ENCODE peak calls at places on chromosomes 1 and 21, in five cellular contexts. One of them, this sample, is unnamed.
A peak's percentile ranks its signal among the peaks of the same experiment; 100 is the strongest.

GRCh38 chr1:29180497-29181412 is 945 bp downstream of the SRSF4 start:
- DNase-seq in cardiac muscle cell: no peak
- DNase-seq in GM12865: peak; percentile 47
- DNase-seq in body of pancreas: no peak
- DNase-seq in Peyer's patch: peak; percentile 18
- DNase-seq in this sample: no peak

GRCh38 chr21:14533555-14534400 is 12.3 kb downstream of the SAMSN1 start:
- DNase-seq in cardiac muscle cell: no peak
- DNase-seq in GM12865: peak; percentile 58
- DNase-seq in body of pancreas: no peak
- DNase-seq in Peyer's patch: no peak
- DNase-seq in this sample: no peak

GRCh38 chr1:63773815-63774616 is at the start of gene ROR1:
- DNase-seq in cardiac muscle cell: peak; percentile 94
- DNase-seq in GM12865: peak; percentile 34
- DNase-seq in body of pancreas: peak; percentile 92
- DNase-seq in Peyer's patch: peak; percentile 72
- DNase-seq in this sample: peak; percentile 97

GRCh38 chr1:93979718-93980319 is 70.6 kb upstream of the GCLM start:
- DNase-seq in cardiac muscle cell: no peak
- DNase-seq in GM12865: no peak
- DNase-seq in body of pancreas: peak; percentile 31
- DNase-seq in Peyer's patch: no peak
- DNase-seq in this sample: peak; percentile 64

GRCh38 chr1:63214553-63214952 is 107.8 kb upstream of the FOXD3 start:
- DNase-seq in cardiac muscle cell: no peak
- DNase-seq in GM12865: no peak
- DNase-seq in body of pancreas: no peak
- DNase-seq in Peyer's patch: no peak
- DNase-seq in this sample: no peak

GRCh38 chr1:9356829-9357466 is 64.3 kb downstream of the SPSB1 start:
- DNase-seq in cardiac muscle cell: no peak
- DNase-seq in GM12865: no peak
- DNase-seq in body of pancreas: no peak
- DNase-seq in Peyer's patch: no peak
- DNase-seq in this sample: no peak

GRCh38 chr21:24046816-24047443 is 1560.4 kb downstream of the MRPL39 start:
- DNase-seq in cardiac muscle cell: no peak
- DNase-seq in GM12865: no peak
- DNase-seq in body of pancreas: no peak
- DNase-seq in Peyer's patch: no peak
- DNase-seq in this sample: no peak

GRCh38 chr1:205354259-205354904 is 2.3 kb downstream of the KLHDC8A start:
- DNase-seq in cardiac muscle cell: peak; percentile 74
- DNase-seq in GM12865: peak; percentile 75
- DNase-seq in body of pancreas: peak; percentile 71
- DNase-seq in Peyer's patch: peak; percentile 70
- DNase-seq in this sample: peak; percentile 86

GRCh38 chr1:14894811-14895524 is 258.6 kb upstream of the TMEM51 start:
- DNase-seq in cardiac muscle cell: no peak
- DNase-seq in GM12865: no peak
- DNase-seq in body of pancreas: peak; percentile 38
- DNase-seq in Peyer's patch: no peak
- DNase-seq in this sample: peak; percentile 65

GRCh38 chr1:41799723-41800122 is 119.0 kb downstream of the HIVEP3 start:
- DNase-seq in cardiac muscle cell: no peak
- DNase-seq in GM12865: peak; percentile 67
- DNase-seq in body of pancreas: no peak
- DNase-seq in Peyer's patch: no peak
- DNase-seq in this sample: no peak

GRCh38 chr1:234730110-234730509 is 120.1 kb upstream of the IRF2BP2 start:
- DNase-seq in cardiac muscle cell: no peak
- DNase-seq in GM12865: peak; percentile 27
- DNase-seq in body of pancreas: no peak
- DNase-seq in Peyer's patch: no peak
- DNase-seq in this sample: peak; percentile 29

GRCh38 chr1:212218911-212219310 is 66.3 kb upstream of the PPP2R5A start:
- DNase-seq in cardiac muscle cell: no peak
- DNase-seq in GM12865: peak; percentile 87
- DNase-seq in body of pancreas: no peak
- DNase-seq in Peyer's patch: no peak
- DNase-seq in this sample: no peak

GRCh38 chr1:89613928-89614327 is 19.0 kb upstream of the LRRC8C start:
- DNase-seq in cardiac muscle cell: no peak
- DNase-seq in GM12865: no peak
- DNase-seq in body of pancreas: no peak
- DNase-seq in Peyer's patch: no peak
- DNase-seq in this sample: no peak

GRCh38 chr1:23779826-23780371 is 1.7 kb downstream of the PITHD1 start:
- DNase-seq in cardiac muscle cell: no peak
- DNase-seq in GM12865: no peak
- DNase-seq in body of pancreas: no peak
- DNase-seq in Peyer's patch: no peak
- DNase-seq in this sample: no peak

GRCh38 chr1:8348777-8349472 is 31.0 kb downstream of the SLC45A1 start:
- DNase-seq in cardiac muscle cell: peak; percentile 78
- DNase-seq in GM12865: peak; percentile 72
- DNase-seq in body of pancreas: peak; percentile 75
- DNase-seq in Peyer's patch: peak; percentile 57
- DNase-seq in this sample: peak; percentile 92

GRCh38 chr1:240947438-240948224 is 335.7 kb upstream of the GREM2 start:
- DNase-seq in cardiac muscle cell: no peak
- DNase-seq in GM12865: no peak
- DNase-seq in body of pancreas: no peak
- DNase-seq in Peyer's patch: no peak
- DNase-seq in this sample: no peak

GRCh38 chr21:29190920-29191319 is 60.5 kb downstream of the MAP3K7CL start:
- DNase-seq in cardiac muscle cell: no peak
- DNase-seq in GM12865: no peak
- DNase-seq in body of pancreas: no peak
- DNase-seq in Peyer's patch: no peak
- DNase-seq in this sample: no peak

GRCh38 chr1:153626477-153626928 is 802 bp downstream of the S100A13 start:
- DNase-seq in cardiac muscle cell: no peak
- DNase-seq in GM12865: no peak
- DNase-seq in body of pancreas: no peak
- DNase-seq in Peyer's patch: no peak
- DNase-seq in this sample: no peak

GRCh38 chr21:44849616-44850130 is 23.8 kb downstream of the PTTG1IP start:
- DNase-seq in cardiac muscle cell: no peak
- DNase-seq in GM12865: no peak
- DNase-seq in body of pancreas: no peak
- DNase-seq in Peyer's patch: no peak
- DNase-seq in this sample: no peak

GRCh38 chr1:231171623-231172197 is 9.9 kb downstream of the TRIM67 start:
- DNase-seq in cardiac muscle cell: no peak
- DNase-seq in GM12865: no peak
- DNase-seq in body of pancreas: no peak
- DNase-seq in Peyer's patch: no peak
- DNase-seq in this sample: no peak

GRCh38 chr1:172185206-172185605 is 235.3 kb upstream of the C1orf105 start:
- DNase-seq in cardiac muscle cell: no peak
- DNase-seq in GM12865: peak; percentile 77
- DNase-seq in body of pancreas: no peak
- DNase-seq in Peyer's patch: no peak
- DNase-seq in this sample: no peak

GRCh38 chr1:228887101-228887500 is 151.8 kb downstream of the RHOU start:
- DNase-seq in cardiac muscle cell: no peak
- DNase-seq in GM12865: no peak
- DNase-seq in body of pancreas: no peak
- DNase-seq in Peyer's patch: no peak
- DNase-seq in this sample: no peak

GRCh38 chr1:15526021-15526489 is 593 bp upstream of the DNAJC16 start:
- DNase-seq in cardiac muscle cell: peak; percentile 12
- DNase-seq in GM12865: no peak
- DNase-seq in body of pancreas: peak; percentile 39
- DNase-seq in Peyer's patch: peak; percentile 25
- DNase-seq in this sample: no peak

GRCh38 chr1:44501022-44501910 is 96.2 kb downstream of the RNF220 start:
- DNase-seq in cardiac muscle cell: peak; percentile 46
- DNase-seq in GM12865: no peak
- DNase-seq in body of pancreas: no peak
- DNase-seq in Peyer's patch: no peak
- DNase-seq in this sample: peak; percentile 80

GRCh38 chr1:151340870-151341754 is 5.9 kb downstream of the RFX5 start:
- DNase-seq in cardiac muscle cell: peak; percentile 88
- DNase-seq in GM12865: peak; percentile 76
- DNase-seq in body of pancreas: peak; percentile 44
- DNase-seq in Peyer's patch: peak; percentile 31
- DNase-seq in this sample: peak; percentile 78

GRCh38 chr1:33972676-33973395 is 109.0 kb downstream of the HMGB4 start:
- DNase-seq in cardiac muscle cell: no peak
- DNase-seq in GM12865: no peak
- DNase-seq in body of pancreas: no peak
- DNase-seq in Peyer's patch: no peak
- DNase-seq in this sample: no peak

GRCh38 chr1:115329965-115330364 is 8.1 kb downstream of the NGF start:
- DNase-seq in cardiac muscle cell: no peak
- DNase-seq in GM12865: no peak
- DNase-seq in body of pancreas: no peak
- DNase-seq in Peyer's patch: no peak
- DNase-seq in this sample: no peak

GRCh38 chr1:177278626-177279390 is 108.0 kb downstream of the BRINP2 start:
- DNase-seq in cardiac muscle cell: no peak
- DNase-seq in GM12865: no peak
- DNase-seq in body of pancreas: no peak
- DNase-seq in Peyer's patch: no peak
- DNase-seq in this sample: peak; percentile 50

GRCh38 chr1:209648931-209649776 is 3.1 kb downstream of the LAMB3 start:
- DNase-seq in cardiac muscle cell: no peak
- DNase-seq in GM12865: no peak
- DNase-seq in body of pancreas: no peak
- DNase-seq in Peyer's patch: no peak
- DNase-seq in this sample: no peak

GRCh38 chr1:211386931-211387330 is 60.3 kb downstream of the TRAF5 start:
- DNase-seq in cardiac muscle cell: no peak
- DNase-seq in GM12865: no peak
- DNase-seq in body of pancreas: no peak
- DNase-seq in Peyer's patch: no peak
- DNase-seq in this sample: no peak

GRCh38 chr1:84758968-84759491 is 68.8 kb upstream of the SSX2IP start:
- DNase-seq in cardiac muscle cell: no peak
- DNase-seq in GM12865: no peak
- DNase-seq in body of pancreas: no peak
- DNase-seq in Peyer's patch: no peak
- DNase-seq in this sample: no peak

GRCh38 chr1:20727746-20728316 is 4.7 kb downstream of the SH2D5 start:
- DNase-seq in cardiac muscle cell: no peak
- DNase-seq in GM12865: peak; percentile 21
- DNase-seq in body of pancreas: no peak
- DNase-seq in Peyer's patch: no peak
- DNase-seq in this sample: peak; percentile 85

GRCh38 chr1:66494488-66494887 is 39.5 kb upstream of the SGIP1 start:
- DNase-seq in cardiac muscle cell: peak; percentile 50
- DNase-seq in GM12865: no peak
- DNase-seq in body of pancreas: no peak
- DNase-seq in Peyer's patch: no peak
- DNase-seq in this sample: no peak

DNA sequence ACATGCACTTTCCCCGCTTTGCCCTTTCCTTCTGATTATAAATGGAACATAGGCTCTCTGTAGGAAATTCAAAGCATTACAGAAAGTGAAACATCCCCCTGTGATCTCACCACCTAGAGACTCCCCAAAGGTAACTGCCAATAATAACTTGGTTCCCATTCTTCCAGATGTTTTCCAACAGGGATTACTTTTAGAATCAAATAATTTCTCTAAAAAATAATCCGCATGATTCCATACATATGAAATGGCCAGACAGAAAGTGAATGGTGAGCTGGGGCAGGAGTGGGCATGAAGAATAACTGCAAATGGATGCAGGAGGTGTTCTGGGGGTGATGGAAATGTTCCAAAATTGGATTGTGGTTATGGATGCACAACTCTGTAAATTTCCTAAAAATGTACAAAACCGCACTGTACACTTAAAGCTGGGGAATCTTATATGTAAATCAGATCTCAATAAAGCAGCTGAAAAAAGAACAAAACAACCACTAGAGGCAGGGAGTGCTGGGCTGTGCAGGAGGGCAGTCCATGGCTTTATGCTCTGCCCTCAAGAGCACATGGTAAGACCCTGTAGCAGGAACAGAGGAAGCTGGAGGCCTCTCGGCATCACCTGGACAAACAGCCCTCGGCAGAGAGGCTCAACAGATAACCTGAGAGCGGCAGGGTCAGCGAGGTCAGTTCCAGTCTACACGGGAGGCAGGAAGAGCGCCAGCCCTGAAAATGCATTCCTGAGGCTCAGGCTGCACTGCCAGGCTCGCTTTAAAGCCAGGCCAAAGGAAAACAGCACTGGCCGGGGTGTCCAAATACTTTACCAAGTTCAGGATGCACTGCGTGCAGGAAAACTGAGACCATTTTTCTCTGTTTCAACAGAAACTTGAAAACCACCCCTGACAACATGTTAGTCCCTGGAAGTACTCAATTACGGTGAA is 39.7 kb downstream of the CAPZB start:
- DNase-seq in cardiac muscle cell: peak; percentile 81
- DNase-seq in GM12865: peak; percentile 19
- DNase-seq in body of pancreas: no peak
- DNase-seq in Peyer's patch: no peak
- DNase-seq in this sample: peak; percentile 70
- TF ChIP-seq CTCF in cardiac muscle cell: peak; percentile 36
- TF ChIP-seq CTCF in GM12865: no peak
- TF ChIP-seq CTCF in body of pancreas: peak; percentile 7
- TF ChIP-seq CTCF in Peyer's patch: no peak
- TF ChIP-seq CTCF in this sample: peak; percentile 49

GRCh38 chr21:36260802-36261201 is 59.2 kb upstream of the MORC3 start:
- DNase-seq in cardiac muscle cell: no peak
- DNase-seq in GM12865: no peak
- DNase-seq in body of pancreas: no peak
- DNase-seq in Peyer's patch: no peak
- DNase-seq in this sample: no peak
- H3K4me3 ChIP-seq in cardiac muscle cell: no peak overlapping the region
- H3K4me3 ChIP-seq in GM12865: peak overlapping the region; percentile 60
- H3K4me3 ChIP-seq in body of pancreas: no peak overlapping the region
- H3K4me3 ChIP-seq in Peyer's patch: no peak overlapping the region
- H3K4me3 ChIP-seq in this sample: no peak overlapping the region

DNA sequence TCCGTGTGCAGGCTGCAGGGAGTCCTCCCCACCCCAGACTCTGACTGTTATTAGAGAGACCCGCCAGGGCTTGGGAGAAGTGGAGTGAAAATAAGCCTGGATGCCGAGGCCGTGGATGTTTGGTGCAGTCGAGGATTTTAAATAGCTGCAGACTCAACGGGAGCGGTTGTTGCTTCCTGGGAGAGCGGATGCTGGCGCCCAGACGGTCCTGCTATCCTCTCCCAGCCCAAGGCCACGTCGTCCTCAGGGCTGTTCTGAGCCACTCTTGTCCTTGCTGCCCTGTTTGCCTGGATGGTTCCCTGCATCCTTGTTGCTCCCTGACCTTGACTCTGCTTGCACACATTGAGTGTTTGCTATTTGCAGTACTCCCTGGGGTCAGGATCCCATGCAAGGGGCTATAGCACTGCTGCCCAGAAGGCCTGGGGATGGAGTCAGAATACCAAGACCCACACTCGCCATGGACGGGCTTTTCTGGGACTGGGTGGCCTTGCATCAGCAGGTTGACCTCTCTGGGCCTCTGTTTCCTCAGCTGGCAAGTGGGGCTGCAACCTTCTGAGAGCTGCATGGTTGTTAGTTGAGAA is 205.3 kb upstream of the C1orf174 start:
- DNase-seq in cardiac muscle cell: no peak
- DNase-seq in GM12865: no peak
- DNase-seq in body of pancreas: no peak
- DNase-seq in Peyer's patch: no peak
- DNase-seq in this sample: no peak
- TF ChIP-seq CTCF in cardiac muscle cell: no peak
- TF ChIP-seq CTCF in GM12865: no peak
- TF ChIP-seq CTCF in body of pancreas: no peak
- TF ChIP-seq CTCF in Peyer's patch: no peak
- TF ChIP-seq CTCF in this sample: no peak

GRCh38 chr21:32468567-32469175 is 56.2 kb downstream of the EVA1C start:
- DNase-seq in cardiac muscle cell: no peak
- DNase-seq in GM12865: no peak
- DNase-seq in body of pancreas: no peak
- DNase-seq in Peyer's patch: no peak
- DNase-seq in this sample: no peak
- H3K4me3 ChIP-seq in cardiac muscle cell: no peak overlapping the region
- H3K4me3 ChIP-seq in GM12865: no peak overlapping the region
- H3K4me3 ChIP-seq in body of pancreas: no peak overlapping the region
- H3K4me3 ChIP-seq in Peyer's patch: no peak overlapping the region
- H3K4me3 ChIP-seq in this sample: no peak overlapping the region